ENCODE peak calls at places on chromosome 3, in nine cellular contexts. One of them, this sample, is unnamed.

GRCh38 chr3:154835638-154836037 is 244.5 kb upstream of the MME start:
- DNase-seq in Jurkat, Clone E6-1: no peak
- DNase-seq in C1 segment of cervical spinal cord: no peak
- DNase-seq in GM19239: no peak
- DNase-seq in hypothalamus: no peak
- DNase-seq in stimulated activated naive B cell treated with anti-CD40 and anti-IgM and Interleukin-4, amounts not matched to agents 10 μg/mL and 1 μg/mL and 100 μg/mL, for 72 hours: no peak
- DNase-seq in stimulated activated CD4-positive, alpha-beta T cell treated with anti-CD3 and anti-CD28 coated beads, Interleukin-12 subunit alpha, Interleukin-12 subunit beta, amount 100 ng/mL, for 48 hours: no peak
- DNase-seq in A549: no peak
- DNase-seq in HS-5: no peak
- DNase-seq in this sample: no peak

GRCh38 chr3:12138044-12138443 is 20.7 kb downstream of the TIMP4 start:
- DNase-seq in C1 segment of cervical spinal cord: peak
- DNase-seq in GM19239: no peak
- DNase-seq in A549: peak
- DNase-seq in HS-5: no peak
- DNase-seq in Jurkat, Clone E6-1: peak
- DNase-seq in hypothalamus: no peak
- DNase-seq in stimulated activated CD4-positive, alpha-beta T cell treated with anti-CD3 and anti-CD28 coated beads, Interleukin-12 subunit alpha, Interleukin-12 subunit beta, amount 100 ng/mL, for 48 hours: no peak
- DNase-seq in stimulated activated naive B cell treated with anti-CD40 and anti-IgM and Interleukin-4, amounts not matched to agents 10 μg/mL and 1 μg/mL and 100 μg/mL, for 72 hours: peak
- DNase-seq in this sample: no peak

GRCh38 chr3:187748050-187748481 is 2.8 kb upstream of the BCL6 start:
- DNase-seq in Jurkat, Clone E6-1: peak
- DNase-seq in A549: peak
- DNase-seq in GM19239: no peak
- DNase-seq in HS-5: no peak
- DNase-seq in hypothalamus: peak
- DNase-seq in C1 segment of cervical spinal cord: peak
- DNase-seq in stimulated activated CD4-positive, alpha-beta T cell treated with anti-CD3 and anti-CD28 coated beads, Interleukin-12 subunit alpha, Interleukin-12 subunit beta, amount 100 ng/mL, for 48 hours: peak
- DNase-seq in stimulated activated naive B cell treated with anti-CD40 and anti-IgM and Interleukin-4, amounts not matched to agents 10 μg/mL and 1 μg/mL and 100 μg/mL, for 72 hours: peak
- DNase-seq in this sample: peak

GRCh38 chr3:48535578-48535977 is 21.0 kb downstream of the PFKFB4 start:
- DNase-seq in C1 segment of cervical spinal cord: no peak
- DNase-seq in Jurkat, Clone E6-1: no peak
- DNase-seq in GM19239: no peak
- DNase-seq in HS-5: no peak
- DNase-seq in hypothalamus: no peak
- DNase-seq in stimulated activated naive B cell treated with anti-CD40 and anti-IgM and Interleukin-4, amounts not matched to agents 10 μg/mL and 1 μg/mL and 100 μg/mL, for 72 hours: no peak
- DNase-seq in A549: no peak
- DNase-seq in stimulated activated CD4-positive, alpha-beta T cell treated with anti-CD3 and anti-CD28 coated beads, Interleukin-12 subunit alpha, Interleukin-12 subunit beta, amount 100 ng/mL, for 48 hours: no peak
- DNase-seq in this sample: no peak

GRCh38 chr3:45716790-45717336 is 27.7 kb downstream of the SACM1L start:
- DNase-seq in hypothalamus: no peak
- DNase-seq in stimulated activated naive B cell treated with anti-CD40 and anti-IgM and Interleukin-4, amounts not matched to agents 10 μg/mL and 1 μg/mL and 100 μg/mL, for 72 hours: no peak
- DNase-seq in stimulated activated CD4-positive, alpha-beta T cell treated with anti-CD3 and anti-CD28 coated beads, Interleukin-12 subunit alpha, Interleukin-12 subunit beta, amount 100 ng/mL, for 48 hours: no peak
- DNase-seq in Jurkat, Clone E6-1: no peak
- DNase-seq in HS-5: no peak
- DNase-seq in C1 segment of cervical spinal cord: no peak
- DNase-seq in GM19239: no peak
- DNase-seq in A549: no peak
- DNase-seq in this sample: no peak

GRCh38 chr3:194730369-194730768 is 44.7 kb downstream of the FAM43A start:
- DNase-seq in stimulated activated CD4-positive, alpha-beta T cell treated with anti-CD3 and anti-CD28 coated beads, Interleukin-12 subunit alpha, Interleukin-12 subunit beta, amount 100 ng/mL, for 48 hours: no peak
- DNase-seq in C1 segment of cervical spinal cord: no peak
- DNase-seq in Jurkat, Clone E6-1: no peak
- DNase-seq in GM19239: no peak
- DNase-seq in stimulated activated naive B cell treated with anti-CD40 and anti-IgM and Interleukin-4, amounts not matched to agents 10 μg/mL and 1 μg/mL and 100 μg/mL, for 72 hours: no peak
- DNase-seq in HS-5: no peak
- DNase-seq in A549: no peak
- DNase-seq in hypothalamus: no peak
- DNase-seq in this sample: no peak

GRCh38 chr3:46878796-46879436 is 1.4 kb downstream of the PTH1R start:
- DNase-seq in A549: no peak
- DNase-seq in stimulated activated CD4-positive, alpha-beta T cell treated with anti-CD3 and anti-CD28 coated beads, Interleukin-12 subunit alpha, Interleukin-12 subunit beta, amount 100 ng/mL, for 48 hours: no peak
- DNase-seq in stimulated activated naive B cell treated with anti-CD40 and anti-IgM and Interleukin-4, amounts not matched to agents 10 μg/mL and 1 μg/mL and 100 μg/mL, for 72 hours: no peak
- DNase-seq in HS-5: no peak
- DNase-seq in Jurkat, Clone E6-1: no peak
- DNase-seq in hypothalamus: no peak
- DNase-seq in GM19239: peak
- DNase-seq in C1 segment of cervical spinal cord: no peak
- DNase-seq in this sample: no peak

GRCh38 chr3:28637742-28638141 is 289.1 kb upstream of the AZI2 start:
- DNase-seq in stimulated activated naive B cell treated with anti-CD40 and anti-IgM and Interleukin-4, amounts not matched to agents 10 μg/mL and 1 μg/mL and 100 μg/mL, for 72 hours: no peak
- DNase-seq in C1 segment of cervical spinal cord: no peak
- DNase-seq in Jurkat, Clone E6-1: no peak
- DNase-seq in hypothalamus: no peak
- DNase-seq in A549: no peak
- DNase-seq in HS-5: no peak
- DNase-seq in GM19239: no peak
- DNase-seq in stimulated activated CD4-positive, alpha-beta T cell treated with anti-CD3 and anti-CD28 coated beads, Interleukin-12 subunit alpha, Interleukin-12 subunit beta, amount 100 ng/mL, for 48 hours: no peak
- DNase-seq in this sample: no peak

GRCh38 chr3:49618412-49618811 is 55.7 kb upstream of the APEH start:
- DNase-seq in C1 segment of cervical spinal cord: no peak
- DNase-seq in A549: no peak
- DNase-seq in hypothalamus: no peak
- DNase-seq in stimulated activated CD4-positive, alpha-beta T cell treated with anti-CD3 and anti-CD28 coated beads, Interleukin-12 subunit alpha, Interleukin-12 subunit beta, amount 100 ng/mL, for 48 hours: no peak
- DNase-seq in HS-5: no peak
- DNase-seq in stimulated activated naive B cell treated with anti-CD40 and anti-IgM and Interleukin-4, amounts not matched to agents 10 μg/mL and 1 μg/mL and 100 μg/mL, for 72 hours: no peak
- DNase-seq in Jurkat, Clone E6-1: no peak
- DNase-seq in GM19239: no peak
- DNase-seq in this sample: no peak

GRCh38 chr3:53320697-53321096 is 26.6 kb downstream of the DCP1A start:
- DNase-seq in hypothalamus: no peak
- DNase-seq in HS-5: no peak
- DNase-seq in Jurkat, Clone E6-1: no peak
- DNase-seq in A549: no peak
- DNase-seq in GM19239: no peak
- DNase-seq in C1 segment of cervical spinal cord: no peak
- DNase-seq in stimulated activated naive B cell treated with anti-CD40 and anti-IgM and Interleukin-4, amounts not matched to agents 10 μg/mL and 1 μg/mL and 100 μg/mL, for 72 hours: no peak
- DNase-seq in stimulated activated CD4-positive, alpha-beta T cell treated with anti-CD3 and anti-CD28 coated beads, Interleukin-12 subunit alpha, Interleukin-12 subunit beta, amount 100 ng/mL, for 48 hours: no peak
- DNase-seq in this sample: no peak

GRCh38 chr3:25820816-25821486 is 31.1 kb downstream of the OXSM start:
- DNase-seq in stimulated activated naive B cell treated with anti-CD40 and anti-IgM and Interleukin-4, amounts not matched to agents 10 μg/mL and 1 μg/mL and 100 μg/mL, for 72 hours: no peak
- DNase-seq in C1 segment of cervical spinal cord: no peak
- DNase-seq in stimulated activated CD4-positive, alpha-beta T cell treated with anti-CD3 and anti-CD28 coated beads, Interleukin-12 subunit alpha, Interleukin-12 subunit beta, amount 100 ng/mL, for 48 hours: no peak
- DNase-seq in Jurkat, Clone E6-1: no peak
- DNase-seq in hypothalamus: no peak
- DNase-seq in HS-5: no peak
- DNase-seq in A549: no peak
- DNase-seq in GM19239: no peak
- DNase-seq in this sample: no peak

GRCh38 chr3:16013563-16013962 is 160.9 kb upstream of the GALNT15 start:
- DNase-seq in HS-5: peak
- DNase-seq in Jurkat, Clone E6-1: no peak
- DNase-seq in A549: no peak
- DNase-seq in C1 segment of cervical spinal cord: no peak
- DNase-seq in GM19239: no peak
- DNase-seq in hypothalamus: no peak
- DNase-seq in stimulated activated CD4-positive, alpha-beta T cell treated with anti-CD3 and anti-CD28 coated beads, Interleukin-12 subunit alpha, Interleukin-12 subunit beta, amount 100 ng/mL, for 48 hours: no peak
- DNase-seq in stimulated activated naive B cell treated with anti-CD40 and anti-IgM and Interleukin-4, amounts not matched to agents 10 μg/mL and 1 μg/mL and 100 μg/mL, for 72 hours: no peak
- DNase-seq in this sample: no peak

GRCh38 chr3:194556086-194557056 is 69.6 kb upstream of the ATP13A3 start:
- DNase-seq in GM19239: no peak
- DNase-seq in stimulated activated naive B cell treated with anti-CD40 and anti-IgM and Interleukin-4, amounts not matched to agents 10 μg/mL and 1 μg/mL and 100 μg/mL, for 72 hours: no peak
- DNase-seq in HS-5: no peak
- DNase-seq in hypothalamus: no peak
- DNase-seq in A549: no peak
- DNase-seq in stimulated activated CD4-positive, alpha-beta T cell treated with anti-CD3 and anti-CD28 coated beads, Interleukin-12 subunit alpha, Interleukin-12 subunit beta, amount 100 ng/mL, for 48 hours: no peak
- DNase-seq in C1 segment of cervical spinal cord: no peak
- DNase-seq in Jurkat, Clone E6-1: no peak
- DNase-seq in this sample: no peak

GRCh38 chr3:183654727-183655126 is 19.3 kb downstream of the KLHL24 start:
- DNase-seq in GM19239: no peak
- DNase-seq in HS-5: no peak
- DNase-seq in stimulated activated naive B cell treated with anti-CD40 and anti-IgM and Interleukin-4, amounts not matched to agents 10 μg/mL and 1 μg/mL and 100 μg/mL, for 72 hours: no peak
- DNase-seq in A549: no peak
- DNase-seq in C1 segment of cervical spinal cord: no peak
- DNase-seq in stimulated activated CD4-positive, alpha-beta T cell treated with anti-CD3 and anti-CD28 coated beads, Interleukin-12 subunit alpha, Interleukin-12 subunit beta, amount 100 ng/mL, for 48 hours: no peak
- DNase-seq in Jurkat, Clone E6-1: no peak
- DNase-seq in hypothalamus: no peak
- DNase-seq in this sample: no peak

GRCh38 chr3:147699175-147699838 is 290.1 kb downstream of the ZIC1 start:
- DNase-seq in Jurkat, Clone E6-1: no peak
- DNase-seq in A549: no peak
- DNase-seq in hypothalamus: no peak
- DNase-seq in GM19239: no peak
- DNase-seq in HS-5: peak
- DNase-seq in stimulated activated naive B cell treated with anti-CD40 and anti-IgM and Interleukin-4, amounts not matched to agents 10 μg/mL and 1 μg/mL and 100 μg/mL, for 72 hours: no peak
- DNase-seq in stimulated activated CD4-positive, alpha-beta T cell treated with anti-CD3 and anti-CD28 coated beads, Interleukin-12 subunit alpha, Interleukin-12 subunit beta, amount 100 ng/mL, for 48 hours: no peak
- DNase-seq in C1 segment of cervical spinal cord: no peak
- DNase-seq in this sample: no peak

GRCh38 chr3:150589759-150590158 is 13.4 kb upstream of the SELENOT start:
- DNase-seq in hypothalamus: no peak
- DNase-seq in C1 segment of cervical spinal cord: no peak
- DNase-seq in GM19239: no peak
- DNase-seq in Jurkat, Clone E6-1: peak
- DNase-seq in stimulated activated naive B cell treated with anti-CD40 and anti-IgM and Interleukin-4, amounts not matched to agents 10 μg/mL and 1 μg/mL and 100 μg/mL, for 72 hours: no peak
- DNase-seq in stimulated activated CD4-positive, alpha-beta T cell treated with anti-CD3 and anti-CD28 coated beads, Interleukin-12 subunit alpha, Interleukin-12 subunit beta, amount 100 ng/mL, for 48 hours: no peak
- DNase-seq in A549: no peak
- DNase-seq in HS-5: no peak
- DNase-seq in this sample: no peak

GRCh38 chr3:10645800-10646199 is 140.4 kb upstream of the ATP2B2 start:
- DNase-seq in HS-5: no peak
- DNase-seq in Jurkat, Clone E6-1: no peak
- DNase-seq in A549: no peak
- DNase-seq in GM19239: no peak
- DNase-seq in stimulated activated naive B cell treated with anti-CD40 and anti-IgM and Interleukin-4, amounts not matched to agents 10 μg/mL and 1 μg/mL and 100 μg/mL, for 72 hours: no peak
- DNase-seq in stimulated activated CD4-positive, alpha-beta T cell treated with anti-CD3 and anti-CD28 coated beads, Interleukin-12 subunit alpha, Interleukin-12 subunit beta, amount 100 ng/mL, for 48 hours: no peak
- DNase-seq in hypothalamus: no peak
- DNase-seq in C1 segment of cervical spinal cord: no peak
- DNase-seq in this sample: no peak

GRCh38 chr3:67006460-67006859 is 8.4 kb downstream of the KBTBD8 start:
- DNase-seq in C1 segment of cervical spinal cord: no peak
- DNase-seq in stimulated activated CD4-positive, alpha-beta T cell treated with anti-CD3 and anti-CD28 coated beads, Interleukin-12 subunit alpha, Interleukin-12 subunit beta, amount 100 ng/mL, for 48 hours: no peak
- DNase-seq in HS-5: no peak
- DNase-seq in GM19239: no peak
- DNase-seq in Jurkat, Clone E6-1: no peak
- DNase-seq in hypothalamus: no peak
- DNase-seq in stimulated activated naive B cell treated with anti-CD40 and anti-IgM and Interleukin-4, amounts not matched to agents 10 μg/mL and 1 μg/mL and 100 μg/mL, for 72 hours: no peak
- DNase-seq in A549: no peak
- DNase-seq in this sample: no peak

GRCh38 chr3:126952983-126953660 is 29.8 kb upstream of the PLXNA1 start:
- DNase-seq in GM19239: no peak
- DNase-seq in hypothalamus: no peak
- DNase-seq in HS-5: no peak
- DNase-seq in stimulated activated naive B cell treated with anti-CD40 and anti-IgM and Interleukin-4, amounts not matched to agents 10 μg/mL and 1 μg/mL and 100 μg/mL, for 72 hours: no peak
- DNase-seq in C1 segment of cervical spinal cord: no peak
- DNase-seq in stimulated activated CD4-positive, alpha-beta T cell treated with anti-CD3 and anti-CD28 coated beads, Interleukin-12 subunit alpha, Interleukin-12 subunit beta, amount 100 ng/mL, for 48 hours: no peak
- DNase-seq in A549: no peak
- DNase-seq in Jurkat, Clone E6-1: no peak
- DNase-seq in this sample: no peak

GRCh38 chr3:190677001-190677400 is 163.1 kb downstream of the IL1RAP start:
- DNase-seq in stimulated activated CD4-positive, alpha-beta T cell treated with anti-CD3 and anti-CD28 coated beads, Interleukin-12 subunit alpha, Interleukin-12 subunit beta, amount 100 ng/mL, for 48 hours: no peak
- DNase-seq in hypothalamus: no peak
- DNase-seq in A549: no peak
- DNase-seq in stimulated activated naive B cell treated with anti-CD40 and anti-IgM and Interleukin-4, amounts not matched to agents 10 μg/mL and 1 μg/mL and 100 μg/mL, for 72 hours: no peak
- DNase-seq in GM19239: no peak
- DNase-seq in Jurkat, Clone E6-1: no peak
- DNase-seq in C1 segment of cervical spinal cord: no peak
- DNase-seq in HS-5: no peak
- DNase-seq in this sample: no peak

GRCh38 chr3:146387566-146387965 is 81.8 kb downstream of the PLSCR2 start:
- DNase-seq in HS-5: no peak
- DNase-seq in GM19239: no peak
- DNase-seq in stimulated activated CD4-positive, alpha-beta T cell treated with anti-CD3 and anti-CD28 coated beads, Interleukin-12 subunit alpha, Interleukin-12 subunit beta, amount 100 ng/mL, for 48 hours: no peak
- DNase-seq in Jurkat, Clone E6-1: no peak
- DNase-seq in C1 segment of cervical spinal cord: no peak
- DNase-seq in stimulated activated naive B cell treated with anti-CD40 and anti-IgM and Interleukin-4, amounts not matched to agents 10 μg/mL and 1 μg/mL and 100 μg/mL, for 72 hours: no peak
- DNase-seq in hypothalamus: no peak
- DNase-seq in A549: no peak
- DNase-seq in this sample: no peak

GRCh38 chr3:114409291-114409690 is 115.5 kb downstream of the TIGIT start:
- DNase-seq in stimulated activated naive B cell treated with anti-CD40 and anti-IgM and Interleukin-4, amounts not matched to agents 10 μg/mL and 1 μg/mL and 100 μg/mL, for 72 hours: no peak
- DNase-seq in C1 segment of cervical spinal cord: peak
- DNase-seq in hypothalamus: no peak
- DNase-seq in HS-5: no peak
- DNase-seq in Jurkat, Clone E6-1: no peak
- DNase-seq in GM19239: no peak
- DNase-seq in stimulated activated CD4-positive, alpha-beta T cell treated with anti-CD3 and anti-CD28 coated beads, Interleukin-12 subunit alpha, Interleukin-12 subunit beta, amount 100 ng/mL, for 48 hours: no peak
- DNase-seq in A549: no peak
- DNase-seq in this sample: no peak

GRCh38 chr3:178475062-178475461 is 61.2 kb upstream of the KCNMB2 start:
- DNase-seq in C1 segment of cervical spinal cord: no peak
- DNase-seq in Jurkat, Clone E6-1: no peak
- DNase-seq in stimulated activated naive B cell treated with anti-CD40 and anti-IgM and Interleukin-4, amounts not matched to agents 10 μg/mL and 1 μg/mL and 100 μg/mL, for 72 hours: no peak
- DNase-seq in HS-5: no peak
- DNase-seq in hypothalamus: no peak
- DNase-seq in stimulated activated CD4-positive, alpha-beta T cell treated with anti-CD3 and anti-CD28 coated beads, Interleukin-12 subunit alpha, Interleukin-12 subunit beta, amount 100 ng/mL, for 48 hours: no peak
- DNase-seq in GM19239: no peak
- DNase-seq in A549: no peak
- DNase-seq in this sample: no peak

GRCh38 chr3:187641319-187641976 is 28.7 kb downstream of the SST start:
- DNase-seq in stimulated activated CD4-positive, alpha-beta T cell treated with anti-CD3 and anti-CD28 coated beads, Interleukin-12 subunit alpha, Interleukin-12 subunit beta, amount 100 ng/mL, for 48 hours: no peak
- DNase-seq in GM19239: no peak
- DNase-seq in HS-5: no peak
- DNase-seq in C1 segment of cervical spinal cord: no peak
- DNase-seq in Jurkat, Clone E6-1: no peak
- DNase-seq in hypothalamus: no peak
- DNase-seq in A549: no peak
- DNase-seq in stimulated activated naive B cell treated with anti-CD40 and anti-IgM and Interleukin-4, amounts not matched to agents 10 μg/mL and 1 μg/mL and 100 μg/mL, for 72 hours: no peak
- DNase-seq in this sample: no peak

GRCh38 chr3:142889263-142890014 is 556 bp upstream of the PCOLCE2 start:
- DNase-seq in hypothalamus: no peak
- DNase-seq in GM19239: no peak
- DNase-seq in HS-5: no peak
- DNase-seq in stimulated activated CD4-positive, alpha-beta T cell treated with anti-CD3 and anti-CD28 coated beads, Interleukin-12 subunit alpha, Interleukin-12 subunit beta, amount 100 ng/mL, for 48 hours: no peak
- DNase-seq in C1 segment of cervical spinal cord: no peak
- DNase-seq in stimulated activated naive B cell treated with anti-CD40 and anti-IgM and Interleukin-4, amounts not matched to agents 10 μg/mL and 1 μg/mL and 100 μg/mL, for 72 hours: no peak
- DNase-seq in A549: no peak
- DNase-seq in Jurkat, Clone E6-1: no peak
- DNase-seq in this sample: no peak